ENCODE peak calls at places on chromosome 4, in four cellular contexts. P, H, Q and J are unnamed samples.

GRCh38 chr4:124903995-124904722 is 191.6 kb upstream of the ANKRD50 start:
- DNase-seq in P (peak), H (no peak), Q (peak), J (peak)

GRCh38 chr4:170675568-170676262 is 586.0 kb upstream of the AADAT start:
- DNase-seq in H (no peak), Q (no peak), P (peak), J (no peak)

GRCh38 chr4:174053895-174054294 is 229.6 kb downstream of the FBXO8 start:
- DNase-seq in H (no peak), Q (no peak), P (no peak), J (no peak)

GRCh38 chr4:153789741-153790651 is 1.1 kb upstream of the SFRP2 start:
- DNase-seq in H (no peak), Q (no peak), P (no peak), J (peak)

GRCh38 chr4:84683486-84683885 is 100.6 kb downstream of the CDS1 start:
- DNase-seq in Q (no peak), H (no peak), P (no peak), J (no peak)

GRCh38 chr4:83996254-83996653 is 460.3 kb downstream of the GPAT3 start:
- DNase-seq in H (no peak), Q (no peak), P (no peak), J (no peak)

GRCh38 chr4:173696011-173696410 is 166.0 kb upstream of the HAND2 start:
- DNase-seq in H (no peak), Q (no peak), P (no peak), J (no peak)

GRCh38 chr4:138347561-138347960 is 105.4 kb upstream of the SLC7A11 start:
- DNase-seq in P (no peak), Q (no peak), H (no peak), J (no peak)

GRCh38 chr4:176193898-176194297 is 1.5 kb downstream of the SPATA4 start:
- DNase-seq in H (no peak), P (peak), Q (peak), J (peak)

GRCh38 chr4:41256131-41256739 is 493 bp upstream of the UCHL1 start:
- DNase-seq in P (peak), Q (no peak), H (no peak), J (no peak)

GRCh38 chr4:78293841-78294301 is 236.7 kb downstream of the FRAS1 start:
- DNase-seq in P (peak), H (no peak), Q (no peak), J (peak)

GRCh38 chr4:6891436-6892170 is 18.0 kb upstream of the TBC1D14 start:
- DNase-seq in H (no peak), Q (no peak), P (no peak), J (no peak)

GRCh38 chr4:105555409-105555808 is 3.0 kb downstream of the ARHGEF38 start:
- DNase-seq in P (no peak), H (no peak), Q (no peak), J (no peak)

GRCh38 chr4:89839558-89839957 is 2.6 kb upstream of the SNCA start:
- DNase-seq in P (no peak), Q (no peak), H (no peak), J (no peak)

GRCh38 chr4:113469926-113470325 is 291.6 kb downstream of the CAMK2D start:
- DNase-seq in Q (no peak), P (no peak), H (no peak), J (no peak)